ENCODE peak calls at places on chromosomes 16 and 17, in seven cellular contexts. I is progenitor cell of endocrine pancreas, V is AG04450, P is Karpas-422, E is GM13977, R is Kasumi-1, W is HTR-8/SVneo. K is an unnamed sample.

GRCh38 chr16:85227262-85227923 is 115.1 kb upstream of the CIBAR2 start:
- DNase-seq in E (peak; percentile 91), V (no peak), W (no peak), I (no peak), P (no peak), R (no peak), K (no peak)

GRCh38 chr16:86740817-86741799 is 162.8 kb downstream of the FOXL1 start:
- DNase-seq in I (peak; percentile 30), W (peak; percentile 89), P (no peak), V (no peak), E (no peak), R (no peak), K (peak; percentile 48)

GRCh38 chr17:1123397-1124237 is 56.2 kb downstream of the ABR start:
- DNase-seq in R (no peak), V (no peak), W (no peak), I (no peak), E (no peak), P (no peak), K (no peak)

GRCh38 chr16:11005611-11005975 is 61.2 kb downstream of the CLEC16A start:
- DNase-seq in R (no peak), P (no peak), V (no peak), I (no peak), W (no peak), E (no peak), K (no peak)

GRCh38 chr16:12781777-12782176 is 21.9 kb downstream of the CPPED1 start:
- DNase-seq in I (no peak), R (no peak), V (no peak), P (no peak), E (no peak), W (no peak), K (no peak)

GRCh38 chr16:50246299-50247122 is 19.8 kb upstream of the ADCY7 start:
- DNase-seq in I (peak; percentile 54), W (no peak), P (peak; percentile 35), R (peak; percentile 17), E (peak; percentile 55), V (no peak), K (peak; percentile 59)

GRCh38 chr16:19680972-19681371 is 37.1 kb downstream of the KNOP1 start:
- DNase-seq in R (no peak), W (peak; percentile 14), E (no peak), I (no peak), V (no peak), P (no peak), K (no peak)

GRCh38 chr17:71234349-71234748 is 886.5 kb upstream of the SOX9 start:
- DNase-seq in V (no peak), W (no peak), P (no peak), I (no peak), R (no peak), E (no peak), K (no peak)